ENCODE peak calls at places on chromosome 2, in four cellular contexts. G is HuH-7.5, H is T-helper 17 cell, C is nucleus accumbens. T is an unnamed sample.

GRCh38 chr2:227455200-227455599 is 16.8 kb upstream of the AGFG1 start:
- DNase-seq in G (no peak), H (no peak), C (no peak), T (no peak)

GRCh38 chr2:121648611-121649401 is 456 bp downstream of the CLASP1 start:
- DNase-seq in G (peak), H (peak), C (peak), T (peak)

GRCh38 chr2:206971805-206972204 is 32.5 kb downstream of the CPO start:
- DNase-seq in G (no peak), H (no peak), C (no peak), T (no peak)

GRCh38 chr2:211930331-211930730 is 608.3 kb downstream of the ERBB4 start:
- DNase-seq in G (peak), H (no peak), C (no peak), T (no peak)

GRCh38 chr2:17518212-17519154 is at the start of gene RAD51AP2:
- DNase-seq in G (peak), H (no peak), C (peak), T (peak)

GRCh38 chr2:224147174-224147573 is 108.1 kb upstream of the SERPINE2 start:
- DNase-seq in G (no peak), H (no peak), C (no peak), T (no peak)

GRCh38 chr2:11411768-11412448 is 54.1 kb downstream of the E2F6 start:
- DNase-seq in G (peak), H (no peak), C (no peak), T (peak)

GRCh38 chr2:3151153-3151918 is 226.3 kb downstream of the EIPR1 start:
- DNase-seq in G (no peak), H (no peak), C (no peak), T (no peak)

GRCh38 chr2:214497489-214497888 is 86.6 kb downstream of the VWC2L start:
- DNase-seq in G (no peak), H (no peak), C (no peak), T (no peak)

GRCh38 chr2:120763516-120763915 is 27.8 kb downstream of the GLI2 start:
- DNase-seq in G (no peak), H (no peak), C (no peak), T (no peak)

GRCh38 chr2:233865838-233866237 is 2.3 kb downstream of the MSL3B start:
- DNase-seq in G (peak), H (no peak), C (no peak), T (no peak)

GRCh38 chr2:234495076-234495800 is 1.6 kb downstream of the ARL4C start:
- DNase-seq in G (no peak), H (no peak), C (no peak), T (no peak)

GRCh38 chr2:120939595-120940318 is 204.1 kb downstream of the GLI2 start:
- DNase-seq in G (no peak), H (no peak), C (no peak), T (no peak)

GRCh38 chr2:189115126-189115525 is 64.4 kb downstream of the COL5A2 start:
- DNase-seq in G (no peak), H (no peak), C (no peak), T (peak)

GRCh38 chr2:238644095-238645081 is 203.5 kb upstream of the TWIST2 start:
- DNase-seq in G (no peak), H (no peak), C (no peak), T (no peak)

GRCh38 chr2:59025157-59025757 is 784.1 kb upstream of the FANCL start:
- DNase-seq in G (peak), H (no peak), C (peak), T (no peak)

GRCh38 chr2:99389946-99390345 is 52.8 kb downstream of the EIF5B start:
- DNase-seq in G (no peak), H (no peak), C (no peak), T (no peak)

GRCh38 chr2:113203901-113204519 is 30.2 kb downstream of the PSD4 start:
- DNase-seq in G (peak), H (peak), C (peak), T (peak)

GRCh38 chr2:82391386-82391785 is 2067.7 kb downstream of the SUCLG1 start:
- DNase-seq in G (no peak), H (no peak), C (no peak), T (no peak)

GRCh38 chr2:236664131-236664530 is 94.5 kb downstream of the ACKR3 start:
- DNase-seq in G (no peak), H (no peak), C (no peak), T (no peak)

GRCh38 chr2:156110890-156111289 is 221.6 kb downstream of the NR4A2 start:
- DNase-seq in G (peak), H (no peak), C (no peak), T (no peak)

T was measured in hippocampal formation.